ENCODE peak calls at places on chromosomes 7 and 10, in four cellular contexts. X is SK-N-SH, Y is endothelial cell of umbilical vein, K is HepG2. M is an unnamed sample.

GRCh38 chr10:89475567-89475966 is 59.8 kb downstream of the SLC16A12 start:
- DNase-seq in X (no peak), Y (no peak), K (peak; percentile 70), M (no peak)

GRCh38 chr10:21593986-21594385 is 60.0 kb downstream of the MLLT10 start:
- DNase-seq in X (no peak), Y (no peak), K (no peak), M (no peak)

GRCh38 chr7:143505845-143506244 is 28.2 kb downstream of the TAS2R41 start:
- DNase-seq in X (no peak), Y (no peak), K (no peak), M (no peak)

GRCh38 chr7:32221756-32222155 is 151.5 kb upstream of the PDE1C start:
- DNase-seq in X (no peak), Y (no peak), K (no peak), M (no peak)

GRCh38 chr10:47381427-47382379 is 2.4 kb downstream of the ZNF488 start:
- DNase-seq in X (peak; percentile 7), Y (no peak), K (no peak), M (peak; percentile 35)

GRCh38 chr10:75399461-75400162 is 2.0 kb downstream of the ZNF503 start:
- DNase-seq in X (peak; percentile 88), Y (peak; percentile 75), K (peak; percentile 36), M (peak; percentile 95)

GRCh38 chr10:95329296-95329695 is 38.5 kb upstream of the PDLIM1 start:
- DNase-seq in X (no peak), Y (no peak), K (no peak), M (no peak)

GRCh38 chr10:120943542-120943941 is 92.4 kb downstream of the WDR11 start:
- DNase-seq in X (peak; percentile 36), Y (no peak), K (no peak), M (no peak)

GRCh38 chr7:35792472-35793224 is 8.2 kb upstream of the SEPTIN7 start:
- DNase-seq in X (no peak), Y (peak; percentile 91), K (no peak), M (no peak)

GRCh38 chr7:2100278-2101205 is 132.2 kb downstream of the MAD1L1 start:
- DNase-seq in X (peak; percentile 69), Y (no peak), K (peak; percentile 58), M (no peak)

GRCh38 chr7:116211913-116212596 is 1.7 kb downstream of the TES start:
- DNase-seq in X (no peak), Y (peak; percentile 46), K (no peak), M (no peak)

GRCh38 chr10:95476482-95477174 is 84.5 kb downstream of the SORBS1 start:
- DNase-seq in X (no peak), Y (no peak), K (no peak), M (no peak)

GRCh38 chr7:151115836-151116418 is 29.7 kb downstream of the AGAP3 start:
- DNase-seq in X (peak; percentile 49), Y (no peak), K (no peak), M (no peak)

GRCh38 chr10:79923669-79924068 is 25.2 kb downstream of the SFTPD start:
- DNase-seq in X (no peak), Y (no peak), K (no peak), M (no peak)

GRCh38 chr7:42878303-42878702 is 33.6 kb downstream of the C7orf25 start:
- DNase-seq in X (no peak), Y (no peak), K (no peak), M (no peak)

GRCh38 chr10:48656241-48656921 is 28.3 kb upstream of the WDFY4 start:
- DNase-seq in X (peak; percentile 97), Y (peak; percentile 90), K (peak; percentile 66), M (peak; percentile 93)

GRCh38 chr7:3451696-3452095 is 150.6 kb downstream of the SDK1 start:
- DNase-seq in X (no peak), Y (no peak), K (no peak), M (no peak)

GRCh38 chr7:771241-772004 is 44.3 kb upstream of the PRKAR1B start:
- DNase-seq in X (peak; percentile 76), Y (peak; percentile 72), K (no peak), M (peak; percentile 96)

GRCh38 chr7:18459846-18460245 is 35.7 kb upstream of the HDAC9 start:
- DNase-seq in X (no peak), Y (no peak), K (no peak), M (no peak)
- H3K27me3 ChIP-seq in X (no peaks in the 10 kb centered on the region), Y (no peaks in the 10 kb centered on the region), K (no peaks in the 10 kb centered on the region), M (no peaks in the 10 kb centered on the region)

DNA sequence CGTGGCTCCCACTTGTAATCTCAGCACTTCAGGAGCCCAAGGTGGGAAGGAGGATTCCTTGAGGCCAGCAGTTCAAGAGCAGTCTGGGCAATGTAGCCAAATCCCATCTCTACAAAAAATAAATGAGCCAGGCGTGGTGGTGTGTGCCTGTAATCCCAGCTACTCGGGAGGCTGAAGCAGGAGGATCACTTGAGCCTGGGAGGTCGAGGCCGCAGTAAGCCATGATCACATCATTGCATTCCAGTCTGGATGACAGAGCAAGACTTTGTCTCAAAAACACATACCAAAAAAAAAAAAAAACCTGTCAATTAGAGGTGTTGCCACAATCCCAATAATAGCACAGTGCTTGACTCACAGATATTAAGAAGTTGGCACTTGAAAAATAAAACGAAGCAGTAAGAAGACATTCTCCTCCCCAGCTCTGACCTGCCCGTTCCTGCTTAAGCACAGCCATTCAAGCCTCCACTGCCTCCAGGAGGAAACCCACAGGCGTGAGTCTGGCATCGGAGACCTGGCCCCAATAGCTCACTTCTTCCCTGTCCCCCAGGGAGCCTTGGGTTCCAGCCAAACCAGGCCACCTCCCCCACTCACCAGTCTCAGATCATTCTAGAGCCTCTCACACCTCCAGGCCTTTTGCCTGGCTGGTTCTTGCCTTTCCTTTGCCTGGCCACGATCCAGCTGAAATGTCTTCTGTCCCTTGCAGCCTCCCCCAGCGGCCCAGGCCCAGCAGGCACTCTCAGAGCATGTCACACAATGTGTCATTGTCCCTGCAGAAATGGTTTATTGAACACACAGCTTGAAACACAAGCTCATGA is 45.3 kb upstream of the GTF2I start:
- DNase-seq in X (peak; percentile 62), Y (peak; percentile 9), K (peak; percentile 74), M (peak; percentile 66)
- TF ChIP-seq POLR2AphosphoS5 in X (no peak), Y (no peak), K (no peak), M (no peak)

GRCh38 chr7:18958627-18959026 is 158.8 kb downstream of the TWIST1 start:
- DNase-seq in X (no peak), Y (no peak), K (no peak), M (no peak)

GRCh38 chr7:18952846-18953245 is 164.6 kb downstream of the TWIST1 start:
- DNase-seq in X (no peak), Y (no peak), K (no peak), M (no peak)
- H3K4me3 ChIP-seq in X (no peak overlapping the region), Y (no peak overlapping the region), K (no peak overlapping the region), M (no peak overlapping the region)

GRCh38 chr7:141397236-141398163 is 153.7 kb upstream of the AGK start:
- DNase-seq in X (no peak), Y (no peak), K (no peak), M (no peak)

GRCh38 chr7:141402277-141402996 is 148.8 kb upstream of the AGK start:
- DNase-seq in X (no peak), Y (no peak), K (no peak), M (no peak)

DNA sequence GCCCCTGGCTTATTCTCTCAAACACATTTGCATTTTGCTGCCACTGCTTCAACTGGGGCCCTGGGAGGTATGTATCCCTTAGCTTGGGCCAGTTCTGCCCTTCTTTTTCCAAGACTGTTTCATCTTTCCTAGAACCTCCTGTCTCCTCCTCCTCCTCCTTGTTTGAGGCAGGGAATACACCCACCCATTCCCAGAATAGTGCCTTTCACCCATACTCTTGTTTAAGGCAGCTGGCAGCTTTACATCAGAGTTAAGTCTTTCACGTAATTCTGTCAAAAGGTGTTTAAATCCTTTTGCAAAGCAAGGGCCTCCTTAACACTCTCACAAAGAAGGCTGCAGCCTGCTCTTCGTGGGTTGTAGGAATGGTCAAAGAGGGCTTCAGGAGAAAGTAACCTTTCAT is 150.9 kb upstream of the AGK start:
- DNase-seq in X (no peak), Y (no peak), K (no peak), M (no peak)
- H3K27me3 ChIP-seq in X (no peaks in the 10 kb centered on the region), Y (no peaks in the 10 kb centered on the region), K (peaks cover 10% of the 10 kb centered on the region), M (no peaks in the 10 kb centered on the region)

GRCh38 chr7:47535033-47535703 is 46.7 kb downstream of the TNS3 start:
- DNase-seq in X (peak; percentile 48), Y (no peak), K (peak; percentile 87), M (no peak)

GRCh38 chr7:47538846-47539311 is 43.0 kb downstream of the TNS3 start:
- DNase-seq in X (no peak), Y (no peak), K (peak; percentile 87), M (no peak)

GRCh38 chr7:47535704-47536628 is 45.9 kb downstream of the TNS3 start:
- DNase-seq in X (peak; percentile 60), Y (no peak), K (peak; percentile 52), M (no peak)

GRCh38 chr7:47537716-47538640 is 43.9 kb downstream of the TNS3 start:
- DNase-seq in X (no peak), Y (no peak), K (no peak), M (no peak)

GRCh38 chr7:47536705-47537611 is 45.0 kb downstream of the TNS3 start:
- DNase-seq in X (peak; percentile 86), Y (no peak), K (no peak), M (peak; percentile 80)
- TF ChIP-seq POLR2AphosphoS5 in X (peak; percentile 55), Y (no peak), K (no peak), M (no peak)

GRCh38 chr7:132137681-132138080 is 438.6 kb downstream of the PLXNA4 start:
- DNase-seq in X (no peak), Y (no peak), K (no peak), M (no peak)
- H3K4me3 ChIP-seq in X (no peak overlapping the region), Y (no peak overlapping the region), K (no peak overlapping the region), M (no peak overlapping the region)